ENCODE peak calls at places on chromosomes 13 and 19, in seven cellular contexts. Z is HCT116, R is IMR-90, V is heart left ventricle, O is thyroid gland, I is body of pancreas, W is right lobe of liver. F is an unnamed sample.

GRCh38 chr13:44806841-44807240 is 182.4 kb downstream of the NUFIP1 start:
- DNase-seq in Z (no peak), R (no peak), V (no peak), O (no peak), I (peak; percentile 33), W (no peak), F (no peak)

GRCh38 chr19:43586346-43586745 is 9.6 kb downstream of the IRGQ start:
- DNase-seq in Z (no peak), R (no peak), V (no peak), O (no peak), I (no peak), W (no peak), F (no peak)

GRCh38 chr19:6694147-6694815 is 24.3 kb upstream of the TNFSF14 start:
- DNase-seq in Z (peak; percentile 38), R (no peak), V (no peak), O (no peak), I (no peak), W (no peak), F (no peak)

GRCh38 chr19:32498641-32499200 is 82.3 kb upstream of the PDCD5 start:
- DNase-seq in Z (no peak), R (no peak), V (no peak), O (no peak), I (no peak), W (no peak), F (no peak)

GRCh38 chr13:96900992-96901391 is 93.3 kb downstream of the OXGR1 start:
- DNase-seq in Z (no peak), R (no peak), V (no peak), O (no peak), I (no peak), W (no peak), F (no peak)

GRCh38 chr13:23778007-23778687 is 111.1 kb downstream of the MIPEP start:
- DNase-seq in Z (no peak), R (peak; percentile 83), V (no peak), O (no peak), I (no peak), W (no peak), F (no peak)

GRCh38 chr19:45321848-45322247 is 827 bp downstream of the CKM start:
- DNase-seq in Z (no peak), R (no peak), V (peak; percentile 75), O (no peak), I (no peak), W (no peak), F (no peak)

GRCh38 chr13:52644108-52644507 is 1.9 kb downstream of the HNRNPA1L2 start:
- DNase-seq in Z (no peak), R (peak; percentile 54), V (no peak), O (no peak), I (no peak), W (no peak), F (no peak)

GRCh38 chr19:51799311-51799997 is 4.5 kb downstream of the FPR3 start:
- DNase-seq in Z (no peak), R (peak; percentile 94), V (peak; percentile 97), O (peak; percentile 41), I (peak; percentile 29), W (peak; percentile 70), F (peak; percentile 78)

GRCh38 chr19:41433171-41433570 is 6.0 kb upstream of the B3GNT8 start:
- DNase-seq in Z (no peak), R (no peak), V (no peak), O (no peak), I (no peak), W (no peak), F (no peak)
- TF ChIP-seq POLR2A in Z (no peak), R (no peak), V (no peak), O (no peak), I (no peak), W (no peak), F (no peak)

GRCh38 chr19:47186337-47187022 is 44.5 kb downstream of the BBC3 start:
- DNase-seq in Z (no peak), R (no peak), V (no peak), O (peak; percentile 29), I (no peak), W (no peak), F (no peak)

GRCh38 chr19:47187797-47188196 is 43.2 kb downstream of the BBC3 start:
- DNase-seq in Z (no peak), R (no peak), V (no peak), O (no peak), I (no peak), W (no peak), F (no peak)

GRCh38 chr19:47190167-47190727 is 40.8 kb downstream of the BBC3 start:
- DNase-seq in Z (peak; percentile 93), R (peak; percentile 71), V (peak; percentile 41), O (peak; percentile 99), I (peak; percentile 61), W (peak; percentile 54), F (peak; percentile 47)

GRCh38 chr19:47187023-47187655 is 43.9 kb downstream of the BBC3 start:
- DNase-seq in Z (no peak), R (no peak), V (no peak), O (no peak), I (no peak), W (no peak), F (no peak)

GRCh38 chr19:47188507-47189033 is 42.4 kb downstream of the BBC3 start:
- DNase-seq in Z (no peak), R (no peak), V (no peak), O (peak; percentile 40), I (no peak), W (no peak), F (no peak)
- H3K4me1 ChIP-seq in Z (peaks cover 88% of the 10 kb centered on the region), R (peaks cover 11% of the 10 kb centered on the region), V (peaks cover 13% of the 10 kb centered on the region), O (peaks cover 51% of the 10 kb centered on the region), I (peaks cover 31% of the 10 kb centered on the region), W (no peaks in the 10 kb centered on the region), F (no peaks in the 10 kb centered on the region)

GRCh38 chr19:1261512-1261862 is 7.6 kb upstream of the CIRBP start:
- DNase-seq in Z (no peak), R (no peak), V (peak; percentile 40), O (no peak), I (no peak), W (no peak), F (no peak)

GRCh38 chr19:1263198-1263597 is 5.9 kb upstream of the CIRBP start:
- DNase-seq in Z (no peak), R (no peak), V (no peak), O (peak; percentile 68), I (no peak), W (no peak), F (no peak)

GRCh38 chr19:1260749-1261511 is 8.2 kb upstream of the CIRBP start:
- DNase-seq in Z (peak; percentile 91), R (peak; percentile 96), V (peak; percentile 98), O (peak; percentile 96), I (peak; percentile 97), W (peak; percentile 98), F (peak; percentile 96)

GRCh38 chr19:1262687-1263123 is 6.4 kb upstream of the CIRBP start:
- DNase-seq in Z (no peak), R (no peak), V (no peak), O (no peak), I (no peak), W (no peak), F (no peak)

GRCh38 chr19:1261863-1262686 is 7.1 kb upstream of the CIRBP start:
- DNase-seq in Z (no peak), R (peak; percentile 43), V (peak; percentile 86), O (peak; percentile 94), I (peak; percentile 97), W (peak; percentile 98), F (peak; percentile 89)
- TF ChIP-seq POLR2A in Z (peak; percentile 31), R (no peak), V (no peak), O (no peak), I (peak; percentile 98), W (peak; percentile 85), F (peak; percentile 52)

GRCh38 chr13:110345701-110346100 is 38.6 kb downstream of the COL4A2 start:
- DNase-seq in Z (no peak), R (no peak), V (no peak), O (no peak), I (no peak), W (no peak), F (peak; percentile 15)
- H3K4me1 ChIP-seq in Z (peaks cover 41% of the 10 kb centered on the region), R (peaks cover 31% of the 10 kb centered on the region), V (peaks cover 60% of the 10 kb centered on the region), O (peaks cover 44% of the 10 kb centered on the region), I (peaks cover 24% of the 10 kb centered on the region), W (no peaks in the 10 kb centered on the region), F (no peaks in the 10 kb centered on the region)

GRCh38 chr13:110897024-110897423 is 17.8 kb downstream of the ANKRD10 start:
- DNase-seq in Z (no peak), R (no peak), V (no peak), O (no peak), I (no peak), W (no peak), F (no peak)
- TF ChIP-seq POLR2A in Z (no peak), R (no peak), V (no peak), O (no peak), I (no peak), W (no peak), F (no peak)